ENCODE peak calls at places on chromosome 1, in seven cellular contexts. P is AG04450, U is body of pancreas, T is Peyer's patch, C is uterus, A is cardiac muscle cell, X is left ventricle myocardium inferior. Z is an unnamed sample.

GRCh38 chr1:71417421-71417820 is 336.6 kb upstream of the ZRANB2 start:
- DNase-seq in T (no peak), A (no peak), U (no peak), X (no peak), C (no peak), P (no peak), Z (no peak)

GRCh38 chr1:3380465-3380864 is 74.0 kb upstream of the ARHGEF16 start:
- DNase-seq in T (no peak), X (no peak), U (no peak), P (no peak), A (no peak), C (no peak), Z (peak)

GRCh38 chr1:183228650-183229220 is 42.7 kb downstream of the LAMC2 start:
- DNase-seq in U (no peak), T (no peak), C (no peak), X (no peak), P (no peak), A (no peak), Z (peak)

GRCh38 chr1:179031855-179032513 is 6.3 kb downstream of the FAM20B start:
- DNase-seq in C (no peak), T (no peak), A (peak), U (no peak), P (no peak), X (no peak), Z (no peak)

GRCh38 chr1:184945034-184945433 is 29.3 kb downstream of the NIBAN1 start:
- DNase-seq in U (no peak), P (no peak), A (peak), T (no peak), X (no peak), C (no peak), Z (no peak)

GRCh38 chr1:85838238-85838637 is 130.0 kb upstream of the ZNHIT6 start:
- DNase-seq in T (no peak), X (no peak), A (no peak), U (no peak), P (no peak), C (no peak), Z (no peak)

GRCh38 chr1:226250511-226250910 is 27.0 kb downstream of the MIXL1 start:
- DNase-seq in A (no peak), P (no peak), X (no peak), C (no peak), U (no peak), T (no peak), Z (no peak)

GRCh38 chr1:153260473-153260979 is 1.0 kb downstream of the LORICRIN start:
- DNase-seq in U (no peak), C (no peak), T (no peak), A (peak), X (no peak), P (no peak), Z (no peak)

GRCh38 chr1:90713741-90714509 is 3.2 kb downstream of the BARHL2 start:
- DNase-seq in P (no peak), U (no peak), C (no peak), T (no peak), A (no peak), X (no peak), Z (no peak)

GRCh38 chr1:70627910-70628309 is 216.8 kb downstream of the CTH start:
- DNase-seq in A (no peak), U (no peak), P (no peak), X (no peak), T (no peak), C (no peak), Z (no peak)

GRCh38 chr1:30014031-30014430 is 709.4 kb downstream of the MATN1 start:
- DNase-seq in X (no peak), P (no peak), U (no peak), T (no peak), C (no peak), A (no peak), Z (no peak)

GRCh38 chr1:7334475-7335035 is 436.5 kb upstream of the VAMP3 start:
- DNase-seq in U (no peak), P (no peak), X (no peak), C (no peak), T (no peak), A (peak), Z (peak)

GRCh38 chr1:22884806-22885559 is 87.7 kb downstream of the LACTBL1 start:
- DNase-seq in T (no peak), C (no peak), A (no peak), X (no peak), U (no peak), P (no peak), Z (no peak)

GRCh38 chr1:39214714-39214997 is 10.2 kb downstream of the MACF1 start:
- DNase-seq in C (no peak), T (no peak), X (no peak), A (no peak), P (no peak), U (no peak), Z (no peak)

GRCh38 chr1:36653850-36654249 is 171.1 kb upstream of the CSF3R start:
- DNase-seq in P (no peak), X (peak), T (no peak), A (peak), U (peak), C (no peak), Z (no peak)

GRCh38 chr1:94727846-94728715 is 92.1 kb upstream of the SLC44A3 start:
- DNase-seq in P (peak), T (no peak), X (no peak), U (no peak), A (peak), C (no peak), Z (no peak)

GRCh38 chr1:89206361-89206760 is 7.6 kb upstream of the GBP4 start:
- DNase-seq in A (no peak), U (no peak), P (no peak), X (no peak), T (no peak), C (no peak), Z (no peak)

GRCh38 chr1:30232288-30232899 is 491.0 kb downstream of the MATN1 start:
- DNase-seq in A (no peak), U (peak), C (no peak), T (no peak), P (no peak), X (no peak), Z (no peak)

GRCh38 chr1:93123141-93123783 is 44.2 kb downstream of the MTF2 start:
- DNase-seq in U (no peak), T (no peak), C (no peak), X (no peak), P (no peak), A (peak), Z (no peak)

GRCh38 chr1:27522860-27523665 is 33.1 kb upstream of the WASF2 start:
- DNase-seq in T (no peak), C (peak), P (no peak), U (no peak), X (peak), A (peak), Z (no peak)

GRCh38 chr1:47692196-47692595 is 254.4 kb downstream of the FOXD2 start:
- DNase-seq in P (no peak), T (no peak), U (no peak), X (no peak), A (no peak), C (no peak), Z (no peak)

GRCh38 chr1:2155788-2156187 is 38.8 kb downstream of the FAAP20 start:
- DNase-seq in C (no peak), T (no peak), P (no peak), U (no peak), A (no peak), X (no peak), Z (no peak)
- H3K4me3 ChIP-seq in C (no peak), T (no peak), P (no peak), U (no peak), A (no peak), X (no peak), Z (no peak)

GRCh38 chr1:223714421-223714724 is 2.0 kb downstream of the CAPN2 start:
- DNase-seq in U (no peak), T (no peak), A (no peak), P (no peak), X (no peak), C (no peak), Z (no peak)
- H3K4me3 ChIP-seq in U (no peak), T (no peak), A (no peak), P (peak), X (peak), C (no peak), Z (no peak)

DNA sequence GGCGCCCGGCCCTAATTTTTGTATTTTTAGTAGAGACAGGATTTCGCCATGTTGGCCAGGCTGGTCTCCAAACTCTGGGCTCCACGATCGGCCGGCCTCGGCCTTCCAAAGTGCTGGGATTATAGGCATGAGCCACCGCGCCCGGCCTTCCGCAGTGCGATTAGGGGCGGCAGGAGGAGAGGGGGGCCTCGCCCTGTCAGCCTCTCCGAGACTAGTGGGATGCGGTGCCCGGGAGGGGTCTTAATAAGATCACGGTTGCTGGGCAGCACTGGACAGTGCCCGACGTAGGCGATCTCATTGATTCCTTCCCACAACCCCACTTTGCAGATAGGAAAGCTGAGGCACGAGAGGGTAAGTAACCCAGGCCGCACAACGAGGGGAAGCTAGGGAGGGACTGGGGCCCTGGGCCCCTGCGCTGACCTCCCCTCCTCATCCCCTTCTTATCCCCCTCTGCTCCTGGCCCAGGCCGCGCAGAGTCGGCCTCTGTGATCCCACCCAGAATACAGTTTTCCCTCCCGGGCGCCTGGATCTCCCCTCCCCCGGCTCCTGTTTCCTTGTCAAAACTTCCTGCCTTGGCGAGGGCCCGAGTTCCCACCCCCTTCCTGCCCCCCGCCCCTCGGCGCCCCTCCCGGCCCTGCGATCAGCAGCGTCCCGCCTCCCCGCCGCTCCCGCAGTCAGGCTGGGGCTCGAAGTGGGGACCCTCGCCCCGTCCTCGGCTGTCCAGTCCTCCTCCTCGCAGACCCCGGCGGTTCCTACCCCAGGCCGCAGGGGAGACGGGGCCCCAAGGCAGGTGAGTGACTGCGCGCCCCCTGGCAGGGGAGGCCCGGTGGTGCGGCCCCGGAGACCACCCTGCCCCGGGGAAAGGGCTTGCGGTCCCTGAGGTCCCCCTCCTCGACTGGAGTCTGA is at the start of gene PEAR1:
- DNase-seq in U (no peak), A (peak), C (peak), X (peak), T (no peak), P (no peak), Z (no peak)
- H3K4me3 ChIP-seq in U (no peak), A (no peak), C (peak), X (peak), T (peak), P (peak), Z (peak)

DNA sequence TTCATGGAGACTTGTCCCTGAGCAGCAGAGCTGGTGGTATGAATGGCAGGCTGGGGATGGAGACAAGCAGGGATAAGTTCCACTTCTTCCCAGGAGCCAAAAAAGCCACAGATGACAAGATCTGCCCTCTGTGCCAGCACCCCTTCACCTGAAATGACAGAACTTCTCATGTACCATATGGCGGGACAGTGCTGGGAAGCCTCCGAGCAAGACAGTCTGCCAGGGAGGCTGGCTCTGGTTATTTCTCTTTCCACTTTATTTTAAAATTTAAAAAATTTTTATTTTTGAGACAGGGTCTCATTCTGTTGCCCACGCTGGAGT is 16.4 kb downstream of the GNG4 start:
- DNase-seq in P (no peak), A (no peak), U (no peak), T (no peak), X (no peak), C (no peak), Z (no peak)
- H3K4me3 ChIP-seq in P (peak), A (no peak), U (no peak), T (no peak), X (peak), C (no peak), Z (no peak)

DNA sequence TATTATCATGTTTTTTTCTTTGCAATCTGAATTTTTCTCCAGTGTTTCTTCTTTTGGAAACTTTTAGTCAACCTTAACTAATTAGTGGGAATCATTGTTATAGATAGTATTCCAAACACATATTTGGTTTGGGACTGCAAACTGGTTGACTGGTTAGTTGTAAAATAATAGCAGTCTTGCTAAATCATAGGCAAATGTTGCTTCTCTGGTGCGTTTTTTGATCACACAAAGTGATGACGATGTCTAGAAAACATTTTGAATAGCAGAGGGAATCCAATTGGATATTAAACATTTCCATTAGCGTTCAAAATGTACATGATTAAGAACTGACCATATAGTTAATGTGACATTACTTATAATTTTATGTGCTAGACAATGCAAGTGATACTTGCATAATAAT is 4.5 kb downstream of the DNAJB4 start:
- DNase-seq in U (no peak), A (no peak), T (no peak), X (no peak), P (no peak), C (no peak), Z (no peak)
- H3K4me3 ChIP-seq in U (peak), A (no peak), T (no peak), X (peak), P (peak), C (no peak), Z (no peak)

GRCh38 chr1:110600716-110601115 is 5.4 kb downstream of the KCNA2 start:
- DNase-seq in U (no peak), T (no peak), P (no peak), X (no peak), C (no peak), A (no peak), Z (no peak)

GRCh38 chr1:110604586-110605148 is 1.5 kb downstream of the KCNA2 start:
- DNase-seq in U (no peak), A (no peak), T (no peak), C (no peak), X (no peak), P (no peak), Z (no peak)

GRCh38 chr1:110601332-110601731 is 4.8 kb downstream of the KCNA2 start:
- DNase-seq in X (no peak), T (no peak), U (no peak), A (no peak), C (no peak), P (no peak), Z (no peak)

GRCh38 chr1:110602466-110602865 is 3.7 kb downstream of the KCNA2 start:
- DNase-seq in T (no peak), A (no peak), P (no peak), U (peak), X (no peak), C (no peak), Z (no peak)

DNA sequence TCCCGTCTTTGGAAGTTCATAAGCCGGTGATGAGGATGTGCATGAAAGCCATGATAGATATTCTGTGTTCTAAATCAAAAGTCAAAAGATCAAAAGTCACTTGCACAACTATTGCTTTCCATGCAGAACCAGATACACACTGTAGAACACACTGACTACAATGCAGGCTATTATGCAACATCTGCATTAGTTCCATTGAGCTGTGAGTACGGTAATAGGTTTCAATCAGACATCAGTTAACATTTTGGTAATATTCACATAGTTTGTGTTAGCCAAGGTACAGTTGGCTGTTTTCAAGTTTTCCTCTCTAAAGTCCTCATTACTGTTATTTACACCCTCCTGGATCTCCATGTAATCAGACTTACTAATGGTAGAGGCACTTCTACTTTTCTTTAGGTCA is 3.1 kb downstream of the KCNA2 start:
- DNase-seq in T (no peak), P (no peak), A (no peak), U (no peak), C (no peak), X (no peak), Z (no peak)
- H3K4me3 ChIP-seq in T (no peak), P (no peak), A (no peak), U (no peak), C (no peak), X (no peak), Z (no peak)

DNA sequence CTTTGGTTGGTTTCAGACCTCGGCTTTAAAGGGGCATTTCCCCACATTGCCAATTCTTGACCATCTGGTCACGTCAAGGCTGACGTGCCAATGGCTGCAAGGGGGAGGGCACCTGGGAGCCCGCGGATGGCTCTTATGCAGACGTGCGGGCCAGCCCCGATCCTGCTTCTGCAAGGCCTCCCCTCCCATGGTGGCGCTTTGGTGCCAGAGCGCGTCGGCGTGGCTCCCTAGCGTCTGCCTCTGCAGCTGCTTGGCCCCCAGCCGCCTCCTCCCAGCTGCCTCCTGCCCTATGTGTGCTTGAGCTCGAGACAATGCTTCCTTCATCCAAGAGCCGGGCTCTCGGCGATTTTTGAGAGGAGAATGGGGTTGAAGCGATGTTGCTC is 29.1 kb downstream of the SKI start:
- DNase-seq in X (peak), C (no peak), U (no peak), P (no peak), T (peak), A (peak), Z (no peak)
- H3K4me3 ChIP-seq in X (no peak), C (no peak), U (no peak), P (no peak), T (no peak), A (no peak), Z (no peak)

Z was measured in prostate gland.